ENCODE peak calls at places on chromosome 1, in five cellular contexts. O is CD4-positive, CD25-positive, alpha-beta regulatory T cell; G is PC-3; D is body of pancreas; W is CD4-positive, alpha-beta memory T cell. R is an unnamed sample.

GRCh38 chr1:112605633-112606327 is 13.2 kb downstream of the ST7L start:
- DNase-seq in O (no peak), G (peak; percentile 20), D (no peak), W (no peak), R (no peak)

GRCh38 chr1:36398370-36398977 is 766 bp upstream of the LSM10 start:
- DNase-seq in O (no peak), G (no peak), D (no peak), W (no peak), R (no peak)

GRCh38 chr1:27643626-27644368 is 8.8 kb upstream of the FGR start:
- DNase-seq in O (peak; percentile 54), G (peak; percentile 59), D (peak; percentile 66), W (peak; percentile 67), R (peak; percentile 52)

GRCh38 chr1:93394514-93394913 is 48.8 kb downstream of the DR1 start:
- DNase-seq in O (no peak), G (peak; percentile 19), D (no peak), W (no peak), R (no peak)

GRCh38 chr1:197178998-197179397 is 32.5 kb upstream of the ASPM start:
- DNase-seq in O (no peak), G (peak; percentile 26), D (no peak), W (no peak), R (no peak)

GRCh38 chr1:43760745-43761343 is 53.5 kb downstream of the ST3GAL3 start:
- DNase-seq in O (no peak), G (no peak), D (no peak), W (no peak), R (no peak)

GRCh38 chr1:210605099-210605498 is 276.4 kb downstream of the HHAT start:
- DNase-seq in O (no peak), G (no peak), D (no peak), W (no peak), R (no peak)

GRCh38 chr1:47931395-47931794 is 65.8 kb downstream of the TRABD2B start:
- DNase-seq in O (no peak), G (peak; percentile 44), D (peak; percentile 33), W (no peak), R (peak; percentile 41)

GRCh38 chr1:32861904-32862698 is 8.6 kb downstream of the FNDC5 start:
- DNase-seq in O (no peak), G (no peak), D (no peak), W (no peak), R (peak; percentile 23)

GRCh38 chr1:13956386-13956785 is 256.4 kb downstream of the PRDM2 start:
- DNase-seq in O (no peak), G (peak; percentile 57), D (no peak), W (no peak), R (peak; percentile 38)

GRCh38 chr1:56993355-56993985 is 27.7 kb upstream of the C8B start:
- DNase-seq in O (no peak), G (no peak), D (no peak), W (no peak), R (no peak)

GRCh38 chr1:150836129-150836773 is 28.2 kb upstream of the CTSK start:
- DNase-seq in O (no peak), G (no peak), D (peak; percentile 9), W (no peak), R (no peak)

GRCh38 chr1:156675715-156676311 is 1.4 kb downstream of the NES start:
- DNase-seq in O (no peak), G (no peak), D (no peak), W (no peak), R (no peak)

GRCh38 chr1:10814954-10815862 is 18.8 kb upstream of the CASZ1 start:
- DNase-seq in O (no peak), G (no peak), D (peak; percentile 77), W (no peak), R (no peak)

GRCh38 chr1:230332429-230333088 is 93.6 kb downstream of the PGBD5 start:
- DNase-seq in O (no peak), G (no peak), D (no peak), W (no peak), R (no peak)
- H3K4me3 ChIP-seq in O (no peak overlapping the region), G (no peak overlapping the region), D (no peak overlapping the region), W (no peak overlapping the region), R (no peak overlapping the region)

GRCh38 chr1:177440821-177441220 is 270.1 kb downstream of the BRINP2 start:
- DNase-seq in O (no peak), G (no peak), D (no peak), W (no peak), R (no peak)

GRCh38 chr1:177448652-177449351 is 278.0 kb downstream of the BRINP2 start:
- DNase-seq in O (no peak), G (no peak), D (no peak), W (no peak), R (no peak)

GRCh38 chr1:177443003-177443402 is 272.2 kb downstream of the BRINP2 start:
- DNase-seq in O (no peak), G (no peak), D (no peak), W (no peak), R (no peak)

GRCh38 chr1:177442580-177442979 is 271.8 kb downstream of the BRINP2 start:
- DNase-seq in O (no peak), G (no peak), D (no peak), W (no peak), R (no peak)

GRCh38 chr1:177444997-177445746 is 274.4 kb downstream of the BRINP2 start:
- DNase-seq in O (no peak), G (peak; percentile 7), D (no peak), W (no peak), R (no peak)
- H3K27me3 ChIP-seq in O (no peaks in the 10 kb centered on the region), G (no peaks in the 10 kb centered on the region), D (no peaks in the 10 kb centered on the region), W (no peaks in the 10 kb centered on the region), R (peaks cover 3% of the 10 kb centered on the region)

DNA sequence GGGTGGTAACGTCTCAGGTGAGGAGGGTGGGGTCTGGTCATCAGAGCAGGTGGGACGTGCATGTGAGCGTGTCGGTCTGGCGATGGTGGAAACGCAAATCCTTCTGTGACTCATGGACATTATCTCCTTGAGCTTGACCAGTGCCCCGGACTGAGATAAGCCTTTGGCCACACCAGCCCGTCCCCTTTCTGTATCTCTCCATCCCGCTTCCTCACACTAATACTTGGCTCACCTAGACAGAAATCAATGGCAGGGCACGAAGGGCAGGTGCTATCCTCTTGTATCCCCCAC is 7.9 kb upstream of the AQP10 start:
- DNase-seq in O (no peak), G (no peak), D (no peak), W (no peak), R (no peak)
- H3K9me3 ChIP-seq in O (peaks cover 17% of the 10 kb centered on the region), G (no peaks in the 10 kb centered on the region), D (peaks cover 3% of the 10 kb centered on the region), W (no peaks in the 10 kb centered on the region), R (no peaks in the 10 kb centered on the region)

GRCh38 chr1:37480581-37481288 is 6.4 kb downstream of the ZC3H12A start:
- DNase-seq in O (no peak), G (no peak), D (no peak), W (no peak), R (no peak)

GRCh38 chr1:37478890-37479254 is 4.5 kb downstream of the ZC3H12A start:
- DNase-seq in O (no peak), G (peak; percentile 46), D (no peak), W (peak; percentile 66), R (no peak)

GRCh38 chr1:37478451-37478871 is 4.1 kb downstream of the ZC3H12A start:
- DNase-seq in O (no peak), G (peak; percentile 71), D (no peak), W (peak; percentile 52), R (no peak)

GRCh38 chr1:37480125-37480466 is 5.7 kb downstream of the ZC3H12A start:
- DNase-seq in O (no peak), G (no peak), D (no peak), W (no peak), R (no peak)

GRCh38 chr1:37479255-37480124 is 5.1 kb downstream of the ZC3H12A start:
- DNase-seq in O (peak; percentile 77), G (peak; percentile 98), D (peak; percentile 97), W (peak; percentile 82), R (peak; percentile 90)
- H3K4me3 ChIP-seq in O (peak overlapping the region; percentile 100), G (peak overlapping the region; percentile 71), D (no peak overlapping the region), W (peak overlapping the region; percentile 85), R (peak overlapping the region; percentile 28)

GRCh38 chr1:206969090-206969489 is 1.2 kb downstream of the FCAMR start:
- DNase-seq in O (no peak), G (no peak), D (peak; percentile 59), W (no peak), R (no peak)

GRCh38 chr1:206967096-206967851 is 3.0 kb downstream of the FCAMR start:
- DNase-seq in O (no peak), G (peak; percentile 59), D (peak; percentile 32), W (no peak), R (no peak)

GRCh38 chr1:206963740-206964139 is 6.5 kb downstream of the FCAMR start:
- DNase-seq in O (no peak), G (no peak), D (no peak), W (no peak), R (no peak)

GRCh38 chr1:206963119-206963712 is 7.0 kb downstream of the FCAMR start:
- DNase-seq in O (no peak), G (peak; percentile 18), D (no peak), W (no peak), R (no peak)

GRCh38 chr1:206965781-206966180 is 4.5 kb downstream of the FCAMR start:
- DNase-seq in O (no peak), G (no peak), D (no peak), W (no peak), R (no peak)
- H3K27me3 ChIP-seq in O (peaks cover 3% of the 10 kb centered on the region), G (no peaks in the 10 kb centered on the region), D (no peaks in the 10 kb centered on the region), W (no peaks in the 10 kb centered on the region), R (no peaks in the 10 kb centered on the region)

DNA sequence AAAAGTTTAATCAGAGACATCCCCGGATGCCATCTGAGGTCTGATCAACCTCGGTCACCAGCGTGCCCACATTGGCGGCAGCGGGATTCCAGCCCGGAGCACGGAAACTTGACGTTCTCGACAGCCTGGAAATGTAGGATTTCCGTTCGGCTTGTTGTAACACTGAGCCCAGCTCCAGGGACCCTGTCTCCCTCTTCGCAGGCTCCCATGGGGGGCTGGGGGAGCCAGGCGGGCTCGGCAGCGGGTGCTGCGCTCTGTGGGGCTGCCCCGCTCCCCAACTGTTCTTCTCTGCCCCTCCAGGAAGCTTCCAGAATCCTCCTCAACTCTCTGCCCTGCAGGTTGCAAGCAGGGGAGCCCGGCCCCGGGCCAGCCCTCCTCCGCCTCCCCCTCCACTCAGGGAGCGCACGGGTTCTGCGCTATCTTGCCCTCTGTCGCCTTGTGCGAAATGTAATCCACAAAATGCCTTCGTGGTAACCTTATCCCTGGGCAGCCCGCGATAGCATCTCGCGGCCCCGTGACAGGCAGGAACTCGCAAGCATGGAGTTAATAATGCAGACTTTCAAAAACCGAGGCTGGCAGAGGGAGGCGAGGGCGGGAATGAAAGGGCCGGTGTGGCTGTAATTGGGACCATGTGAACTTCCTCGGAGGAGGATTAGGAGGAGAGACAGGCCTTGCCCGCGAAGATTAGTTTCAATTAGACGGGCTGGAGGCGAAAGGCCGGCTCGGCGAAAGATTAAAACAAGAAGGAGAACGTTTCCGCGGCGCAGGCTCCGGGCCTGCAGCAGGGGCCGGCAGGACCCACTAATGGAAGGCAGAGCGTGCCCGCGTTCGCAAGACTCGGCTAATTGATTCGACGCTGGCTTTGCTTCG is 53.9 kb upstream of the TTC34 start:
- DNase-seq in O (no peak), G (no peak), D (no peak), W (no peak), R (no peak)
- H3K9me3 ChIP-seq in O (no peaks in the 10 kb centered on the region), G (no peaks in the 10 kb centered on the region), D (no peaks in the 10 kb centered on the region), W (no peaks in the 10 kb centered on the region), R (no peaks in the 10 kb centered on the region)

GRCh38 chr1:1434812-1435093 is 737 bp upstream of the VWA1 start:
- DNase-seq in O (no peak), G (no peak), D (no peak), W (no peak), R (no peak)
- H3K4me3 ChIP-seq in O (no peak overlapping the region), G (no peak overlapping the region), D (no peak overlapping the region), W (no peak overlapping the region), R (no peak overlapping the region)

R was measured in MG63.